ENCODE peak calls at places on chromosome 19, in four cellular contexts. V is AG10803, L is AG09309, M is GM12864. T is an unnamed sample.

GRCh38 chr19:2477141-2477710 is 1.3 kb downstream of the GADD45B start:
- DNase-seq in V (no peak), L (no peak), M (no peak), T (no peak)

GRCh38 chr19:2164020-2164988 is 571 bp downstream of the DOT1L start:
- DNase-seq in M (no peak), L (no peak), V (no peak), T (no peak)

GRCh38 chr19:39430675-39431593 is 4.8 kb downstream of the RPS16 start:
- DNase-seq in V (peak), L (no peak), M (no peak), T (peak)

GRCh38 chr19:48085904-48086864 is 24.4 kb downstream of the PLA2G4C start:
- DNase-seq in V (no peak), M (no peak), L (no peak), T (no peak)

GRCh38 chr19:2887391-2887914 is 13.3 kb upstream of the ZNF57 start:
- DNase-seq in L (peak), V (peak), M (no peak), T (peak)

GRCh38 chr19:29326849-29327840 is 114.2 kb upstream of the UQCRFS1 start:
- DNase-seq in M (no peak), V (no peak), L (no peak), T (no peak)

GRCh38 chr19:42628411-42629135 is 33.8 kb upstream of the CEACAM8 start:
- DNase-seq in L (no peak), V (no peak), M (no peak), T (no peak)

GRCh38 chr19:873084-874019 is 13.9 kb downstream of the CFD start:
- DNase-seq in L (no peak), M (peak), V (peak), T (peak)

GRCh38 chr19:2548966-2549365 is 73.0 kb downstream of the GADD45B start:
- DNase-seq in M (no peak), V (no peak), L (no peak), T (no peak)

GRCh38 chr19:43476606-43477005 is 11.2 kb upstream of the LYPD3 start:
- DNase-seq in V (peak), L (peak), M (no peak), T (peak)

GRCh38 chr19:17526922-17527321 is 15.5 kb downstream of the PGLS start:
- DNase-seq in M (no peak), L (no peak), V (no peak), T (no peak)

GRCh38 chr19:12938536-12939291 is at the start of gene CALR:
- DNase-seq in L (no peak), V (peak), M (no peak), T (peak)

GRCh38 chr19:42353341-42354015 is 28.0 kb downstream of the MEGF8 start:
- DNase-seq in V (no peak), L (no peak), M (no peak), T (no peak)

GRCh38 chr19:2478756-2479555 is 3.0 kb downstream of the GADD45B start:
- DNase-seq in V (peak), M (no peak), L (no peak), T (peak)

GRCh38 chr19:45099465-45100201 is 6.7 kb downstream of the PPP1R37 start:
- DNase-seq in L (no peak), M (no peak), V (no peak), T (no peak)

GRCh38 chr19:15555759-15556633 is 47.7 kb downstream of the CYP4F22 start:
- DNase-seq in L (peak), V (peak), M (peak), T (peak)

GRCh38 chr19:5230730-5231555 is 109.7 kb downstream of the PTPRS start:
- DNase-seq in V (no peak), L (no peak), M (no peak), T (no peak)

GRCh38 chr19:51124729-51125128 is at the start of gene SIGLEC9:
- DNase-seq in L (no peak), V (no peak), M (no peak), T (no peak)

GRCh38 chr19:21604351-21604926 is 99.0 kb downstream of the ZNF429 start:
- DNase-seq in L (no peak), M (no peak), V (peak), T (no peak)

GRCh38 chr19:49499030-49499670 is 2.9 kb downstream of the RPS11 start:
- DNase-seq in M (no peak), L (no peak), V (no peak), T (no peak)

GRCh38 chr19:17243854-17244617 is 1.7 kb downstream of the NR2F6 start:
- DNase-seq in V (peak), L (no peak), M (no peak), T (peak)

GRCh38 chr19:42199440-42200115 is 17.9 kb downstream of the DEDD2 start:
- DNase-seq in L (no peak), M (peak), V (no peak), T (no peak)

GRCh38 chr19:49340069-49340864 is 5.1 kb downstream of the CD37 start:
- DNase-seq in V (no peak), M (peak), L (no peak), T (no peak)

GRCh38 chr19:6536138-6536671 is 5.4 kb downstream of the TNFSF9 start:
- DNase-seq in V (no peak), M (peak), L (no peak), T (peak)

GRCh38 chr19:41887711-41888382 is 4.9 kb downstream of the ARHGEF1 start:
- DNase-seq in M (no peak), L (no peak), V (no peak), T (peak)

DNA sequence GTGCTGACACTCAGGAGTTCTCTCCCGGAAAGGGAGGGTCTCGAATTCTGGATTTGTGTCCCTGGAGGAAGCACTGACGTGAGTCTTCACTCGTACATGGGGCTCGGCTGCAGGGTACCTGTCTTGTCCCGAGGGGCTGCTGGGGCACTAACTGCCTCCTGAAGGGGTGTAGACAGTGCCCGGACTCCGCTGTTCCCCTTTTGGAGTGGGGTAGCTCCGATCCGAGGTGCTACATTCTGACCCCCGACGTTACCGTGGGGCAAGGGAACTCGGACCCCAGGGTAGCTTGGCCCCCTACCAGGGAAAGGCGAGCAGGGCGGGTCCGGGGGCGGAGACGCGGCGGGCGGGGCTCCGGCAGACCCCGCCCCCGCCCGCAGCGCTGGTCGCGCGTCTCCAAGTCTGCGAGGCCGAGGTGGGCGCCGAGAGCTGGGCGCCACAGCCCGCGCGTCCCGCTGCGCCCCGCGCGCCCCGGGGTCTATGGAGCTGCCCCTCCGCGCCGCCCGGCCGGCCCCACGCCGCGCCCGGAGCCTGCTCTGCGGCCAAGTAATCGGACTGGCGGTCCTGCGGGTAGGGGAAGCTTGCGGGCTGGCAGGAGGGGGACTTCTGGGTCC is at the start of gene NPAS1:
- DNase-seq in M (no peak), V (no peak), L (no peak), T (no peak)
- H3K4me3 ChIP-seq in M (no peak), V (peak), L (peak), T (peak)

GRCh38 chr19:7638802-7639465 is 2.0 kb downstream of the STXBP2 start:
- DNase-seq in L (no peak), M (no peak), V (no peak), T (no peak)

GRCh38 chr19:7635670-7636069 is 1.2 kb upstream of the STXBP2 start:
- DNase-seq in M (no peak), L (no peak), V (no peak), T (no peak)

GRCh38 chr19:7636317-7636690 is 606 bp upstream of the STXBP2 start:
- DNase-seq in L (no peak), M (no peak), V (no peak), T (no peak)

GRCh38 chr19:7637374-7638256 is 705 bp downstream of the STXBP2 start:
- DNase-seq in L (no peak), V (no peak), M (no peak), T (peak)

GRCh38 chr19:7636691-7637373 is at the start of gene STXBP2:
- DNase-seq in V (no peak), L (no peak), M (peak), T (peak)
- TF ChIP-seq CTCF in V (no peak), L (no peak), M (peak), T (no peak)

DNA sequence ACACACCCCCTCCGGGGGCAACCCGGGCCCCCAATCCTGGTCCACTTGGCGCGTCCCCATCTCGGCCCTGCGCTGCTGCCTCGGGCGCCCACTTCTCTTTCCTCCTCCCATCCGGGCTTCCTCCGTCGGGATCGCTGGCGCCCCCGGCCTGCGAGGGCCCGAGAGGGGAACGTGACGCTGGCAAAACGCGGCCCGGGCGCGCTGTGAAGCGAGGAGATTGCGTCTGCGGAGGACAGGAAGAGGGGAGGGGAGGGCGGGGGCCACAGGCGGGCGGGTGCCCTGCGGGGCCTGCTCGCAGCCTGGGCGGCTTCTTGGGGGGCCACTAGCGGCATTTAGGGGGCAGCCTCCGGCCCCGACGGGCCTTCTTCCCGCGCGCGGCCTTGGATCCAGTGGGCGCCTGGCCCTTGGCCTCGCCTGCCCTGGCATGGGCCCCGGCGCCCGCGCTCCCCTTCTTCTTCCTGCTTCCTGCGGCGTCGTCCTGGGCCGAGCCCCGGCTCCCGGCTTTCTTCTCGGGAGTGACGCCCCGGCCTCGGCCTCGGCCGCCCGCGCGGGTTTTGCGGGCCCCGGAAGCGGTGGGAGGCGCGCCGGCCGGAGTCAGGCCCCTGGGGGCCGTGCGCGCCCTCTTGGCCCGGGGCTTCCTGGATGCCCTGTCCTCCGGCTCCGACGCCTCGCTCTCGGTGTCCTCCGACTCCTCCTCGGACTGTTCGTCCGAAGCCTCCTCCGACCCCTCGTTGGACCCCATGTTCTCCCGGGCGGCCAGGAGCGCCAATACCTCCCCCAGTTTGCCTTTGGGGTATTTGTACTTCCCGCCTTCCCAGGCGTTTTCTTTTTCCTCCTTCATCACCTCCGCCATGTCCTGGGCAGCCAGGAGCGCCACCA is 2.2 kb downstream of the PNMA8B start:
- DNase-seq in M (no peak), V (no peak), L (no peak), T (no peak)
- H3K4me3 ChIP-seq in M (no peak), V (no peak), L (no peak), T (no peak)

GRCh38 chr19:55136399-55137102 is 12.5 kb downstream of the TNNT1 start:
- DNase-seq in V (no peak), M (no peak), L (no peak), T (no peak)

GRCh38 chr19:55134732-55135131 is 14.3 kb downstream of the TNNT1 start:
- DNase-seq in V (no peak), L (no peak), M (no peak), T (no peak)

GRCh38 chr19:55131421-55131820 is 14.0 kb upstream of the PPP1R12C start:
- DNase-seq in V (peak), L (no peak), M (no peak), T (no peak)

GRCh38 chr19:55133639-55134444 is 15.2 kb downstream of the TNNT1 start:
- DNase-seq in M (no peak), L (no peak), V (no peak), T (no peak)

DNA sequence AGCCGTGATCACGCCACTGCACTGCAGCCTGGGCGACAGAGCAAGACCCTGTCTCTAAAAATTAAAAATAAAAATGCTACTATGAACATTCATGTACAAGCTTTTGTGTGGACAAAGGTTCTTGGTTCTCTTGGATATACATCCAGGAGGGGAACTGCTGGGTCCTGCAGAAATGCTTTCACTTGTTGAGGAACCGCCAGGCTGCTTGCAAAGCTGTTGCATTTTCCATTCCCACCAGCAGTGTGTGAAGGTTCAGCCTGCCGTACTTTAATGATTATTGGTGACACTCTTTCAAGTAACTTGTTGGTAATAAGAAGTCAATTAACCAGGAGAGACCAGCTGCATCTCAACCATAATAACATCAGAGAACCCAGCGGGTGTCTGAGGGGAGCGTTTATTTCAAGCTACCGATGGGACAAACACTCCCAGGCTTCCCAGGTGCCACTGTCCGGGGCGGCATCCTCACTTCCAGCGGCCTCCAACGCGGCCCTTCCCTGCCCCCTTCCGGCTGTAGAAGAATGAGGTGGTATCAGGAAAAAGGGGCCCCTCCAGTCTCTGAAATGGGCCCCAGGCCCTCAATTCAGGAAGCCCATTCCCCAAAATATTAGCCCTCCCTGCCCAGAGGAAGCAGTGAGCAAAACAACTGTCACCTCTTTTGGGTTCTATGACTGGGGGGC is 15.2 kb upstream of the PPP1R12C start:
- DNase-seq in L (no peak), V (no peak), M (no peak), T (no peak)
- TF ChIP-seq CTCF in L (peak), V (peak), M (peak), T (no peak)

DNA sequence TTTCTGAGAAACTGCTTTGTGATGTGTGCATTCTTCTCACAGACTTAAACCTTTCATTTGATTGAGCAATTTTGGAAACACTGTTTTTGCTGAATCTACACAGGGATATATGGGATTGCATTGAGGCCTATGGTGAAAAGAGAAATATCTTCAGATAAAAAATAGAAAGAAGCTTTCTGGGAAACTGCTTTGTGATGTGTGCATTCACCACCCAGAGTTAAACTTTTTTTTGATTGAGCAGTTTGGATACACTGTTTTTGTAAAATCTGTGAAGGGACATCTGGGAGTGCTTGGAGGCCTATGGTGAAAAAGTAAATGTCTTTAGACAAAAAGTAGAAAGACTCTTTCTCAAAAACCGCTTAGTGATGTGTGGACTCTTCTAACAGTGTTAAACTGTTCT is 1683.8 kb downstream of the UQCRFS1 start:
- DNase-seq in V (no peak), L (no peak), M (no peak), T (no peak)
- H3K4me3 ChIP-seq in V (no peak), L (no peak), M (no peak), T (no peak)

DNA sequence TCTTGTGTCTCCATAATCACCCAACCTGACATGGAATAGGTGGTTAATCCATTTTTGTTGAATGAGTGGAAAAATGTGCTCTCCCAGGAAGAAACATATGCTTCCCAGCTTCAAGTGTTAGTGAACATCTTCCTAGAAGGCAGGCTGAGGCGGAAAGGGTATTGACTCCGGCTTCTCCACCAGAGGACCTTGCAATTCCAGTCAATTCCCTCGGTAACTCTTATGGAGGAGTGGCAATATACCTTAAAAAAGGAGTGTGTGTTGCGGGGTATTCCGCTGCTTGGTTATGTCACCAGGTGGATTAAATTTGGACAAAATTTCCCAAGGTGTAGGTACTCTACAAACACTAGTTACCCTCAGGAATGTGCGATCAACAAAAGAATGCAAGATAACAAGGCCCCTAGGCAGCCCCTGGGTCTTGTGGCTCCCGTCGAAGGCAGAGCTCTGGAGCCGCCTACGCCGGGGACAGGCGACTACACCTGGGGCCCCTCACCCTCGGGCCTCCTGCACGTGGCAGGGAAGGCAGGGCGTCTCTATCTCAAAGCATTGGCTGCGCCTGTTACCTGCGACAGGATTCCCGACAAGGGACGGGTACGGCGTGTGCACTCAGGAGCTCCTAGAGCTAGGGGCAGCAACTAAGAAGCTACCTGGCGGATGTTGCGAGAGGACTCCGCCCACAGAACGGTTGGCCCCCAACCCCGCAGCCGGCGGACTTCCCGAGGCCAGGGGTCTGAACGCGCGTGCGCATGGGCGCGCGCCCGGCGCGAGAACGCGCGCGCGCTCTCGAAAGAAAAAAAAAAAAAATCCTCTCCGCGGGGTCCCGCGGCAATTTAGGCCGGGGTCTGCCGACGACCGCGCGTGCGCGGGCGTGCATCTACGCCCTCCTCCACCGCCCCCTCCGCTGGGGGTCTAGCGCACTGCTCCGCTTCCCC is at the start of gene WDR87:
- DNase-seq in V (peak), L (no peak), M (no peak), T (peak)
- TF ChIP-seq CTCF in V (peak), L (no peak), M (no peak), T (no peak)